ENCODE peak calls at places on chromosomes 5 and 9, in seven cellular contexts. One of them, this sample, is unnamed.
A peak's percentile ranks its signal among the peaks of the same experiment; 100 is the strongest.

GRCh38 chr5:173010547-173011464 is 27.2 kb downstream of the ATP6V0E1 start:
- DNase-seq in left lung: no peak
- DNase-seq in neural crest cell: peak; percentile 24
- DNase-seq in sigmoid colon: peak; percentile 76
- DNase-seq in bronchial epithelial cell: peak; percentile 17
- DNase-seq in CD4-positive, alpha-beta T cell: no peak
- DNase-seq in AG10803: no peak
- DNase-seq in this sample: no peak

GRCh38 chr9:91085499-91086291 is 276.0 kb downstream of the AUH start:
- DNase-seq in left lung: no peak
- DNase-seq in neural crest cell: no peak
- DNase-seq in sigmoid colon: no peak
- DNase-seq in bronchial epithelial cell: no peak
- DNase-seq in CD4-positive, alpha-beta T cell: no peak
- DNase-seq in AG10803: no peak
- DNase-seq in this sample: no peak

GRCh38 chr9:75889977-75890540 is 414 bp upstream of the PCSK5 start:
- DNase-seq in left lung: no peak
- DNase-seq in neural crest cell: peak; percentile 14
- DNase-seq in sigmoid colon: peak; percentile 82
- DNase-seq in bronchial epithelial cell: peak; percentile 64
- DNase-seq in CD4-positive, alpha-beta T cell: peak; percentile 1
- DNase-seq in AG10803: peak; percentile 65
- DNase-seq in this sample: no peak

GRCh38 chr5:2251298-2251697 is 368.6 kb upstream of the IRX4 start:
- DNase-seq in left lung: peak; percentile 54
- DNase-seq in neural crest cell: no peak
- DNase-seq in sigmoid colon: no peak
- DNase-seq in bronchial epithelial cell: no peak
- DNase-seq in CD4-positive, alpha-beta T cell: no peak
- DNase-seq in AG10803: no peak
- DNase-seq in this sample: no peak

GRCh38 chr5:40877371-40877988 is 31.8 kb upstream of the C7 start:
- DNase-seq in left lung: no peak
- DNase-seq in neural crest cell: no peak
- DNase-seq in sigmoid colon: no peak
- DNase-seq in bronchial epithelial cell: peak; percentile 61
- DNase-seq in CD4-positive, alpha-beta T cell: no peak
- DNase-seq in AG10803: no peak
- DNase-seq in this sample: no peak

GRCh38 chr5:150999704-151000452 is 20.5 kb upstream of the GPX3 start:
- DNase-seq in left lung: no peak
- DNase-seq in neural crest cell: no peak
- DNase-seq in sigmoid colon: peak; percentile 85
- DNase-seq in bronchial epithelial cell: peak; percentile 20
- DNase-seq in CD4-positive, alpha-beta T cell: no peak
- DNase-seq in AG10803: no peak
- DNase-seq in this sample: no peak

GRCh38 chr5:76999451-76999850 is 30.8 kb upstream of the AGGF1 start:
- DNase-seq in left lung: no peak
- DNase-seq in neural crest cell: no peak
- DNase-seq in sigmoid colon: no peak
- DNase-seq in bronchial epithelial cell: peak; percentile 89
- DNase-seq in CD4-positive, alpha-beta T cell: no peak
- DNase-seq in AG10803: peak; percentile 67
- DNase-seq in this sample: no peak

GRCh38 chr9:8400378-8400777 is 600.8 kb upstream of the DMAC1 start:
- DNase-seq in left lung: no peak
- DNase-seq in neural crest cell: no peak
- DNase-seq in sigmoid colon: no peak
- DNase-seq in bronchial epithelial cell: no peak
- DNase-seq in CD4-positive, alpha-beta T cell: no peak
- DNase-seq in AG10803: no peak
- DNase-seq in this sample: no peak

GRCh38 chr5:64923151-64923685 is 154.5 kb downstream of the CWC27 start:
- DNase-seq in left lung: no peak
- DNase-seq in neural crest cell: no peak
- DNase-seq in sigmoid colon: no peak
- DNase-seq in bronchial epithelial cell: no peak
- DNase-seq in CD4-positive, alpha-beta T cell: no peak
- DNase-seq in AG10803: peak; percentile 5
- DNase-seq in this sample: no peak

GRCh38 chr9:1200847-1201251 is 150.7 kb downstream of the DMRT2 start:
- DNase-seq in left lung: no peak
- DNase-seq in neural crest cell: no peak
- DNase-seq in sigmoid colon: no peak
- DNase-seq in bronchial epithelial cell: no peak
- DNase-seq in CD4-positive, alpha-beta T cell: no peak
- DNase-seq in AG10803: no peak
- DNase-seq in this sample: no peak

GRCh38 chr5:154860123-154860522 is 1.7 kb downstream of the CNOT8 start:
- DNase-seq in left lung: no peak
- DNase-seq in neural crest cell: no peak
- DNase-seq in sigmoid colon: peak; percentile 73
- DNase-seq in bronchial epithelial cell: peak; percentile 75
- DNase-seq in CD4-positive, alpha-beta T cell: no peak
- DNase-seq in AG10803: peak; percentile 81
- DNase-seq in this sample: no peak

GRCh38 chr9:36325081-36325828 is 67.0 kb upstream of the GNE start:
- DNase-seq in left lung: no peak
- DNase-seq in neural crest cell: no peak
- DNase-seq in sigmoid colon: peak; percentile 70
- DNase-seq in bronchial epithelial cell: no peak
- DNase-seq in CD4-positive, alpha-beta T cell: no peak
- DNase-seq in AG10803: no peak
- DNase-seq in this sample: no peak

GRCh38 chr5:119328753-119329602 is 26.8 kb upstream of the TNFAIP8 start:
- DNase-seq in left lung: no peak
- DNase-seq in neural crest cell: no peak
- DNase-seq in sigmoid colon: no peak
- DNase-seq in bronchial epithelial cell: peak; percentile 44
- DNase-seq in CD4-positive, alpha-beta T cell: peak; percentile 67
- DNase-seq in AG10803: peak; percentile 78
- DNase-seq in this sample: no peak

GRCh38 chr9:131310833-131311554 is 21.5 kb downstream of the PLPP7 start:
- DNase-seq in left lung: no peak
- DNase-seq in neural crest cell: no peak
- DNase-seq in sigmoid colon: no peak
- DNase-seq in bronchial epithelial cell: no peak
- DNase-seq in CD4-positive, alpha-beta T cell: peak; percentile 36
- DNase-seq in AG10803: no peak
- DNase-seq in this sample: no peak

GRCh38 chr5:1877434-1878049 is 5.2 kb downstream of the IRX4 start:
- DNase-seq in left lung: no peak
- DNase-seq in neural crest cell: no peak
- DNase-seq in sigmoid colon: no peak
- DNase-seq in bronchial epithelial cell: no peak
- DNase-seq in CD4-positive, alpha-beta T cell: no peak
- DNase-seq in AG10803: no peak
- DNase-seq in this sample: no peak

GRCh38 chr9:93679536-93680444 is 103.4 kb downstream of the PHF2 start:
- DNase-seq in left lung: peak; percentile 69
- DNase-seq in neural crest cell: peak; percentile 1
- DNase-seq in sigmoid colon: peak; percentile 60
- DNase-seq in bronchial epithelial cell: no peak
- DNase-seq in CD4-positive, alpha-beta T cell: no peak
- DNase-seq in AG10803: no peak
- DNase-seq in this sample: peak; percentile 4

GRCh38 chr9:93678199-93679019 is 102.0 kb downstream of the PHF2 start:
- DNase-seq in left lung: peak; percentile 69
- DNase-seq in neural crest cell: no peak
- DNase-seq in sigmoid colon: peak; percentile 55
- DNase-seq in bronchial epithelial cell: no peak
- DNase-seq in CD4-positive, alpha-beta T cell: no peak
- DNase-seq in AG10803: no peak
- DNase-seq in this sample: peak; percentile 11

GRCh38 chr9:93681316-93682154 is 105.2 kb downstream of the PHF2 start:
- DNase-seq in left lung: peak; percentile 59
- DNase-seq in neural crest cell: peak; percentile 1
- DNase-seq in sigmoid colon: peak; percentile 46
- DNase-seq in bronchial epithelial cell: no peak
- DNase-seq in CD4-positive, alpha-beta T cell: no peak
- DNase-seq in AG10803: no peak
- DNase-seq in this sample: no peak

GRCh38 chr9:93682155-93682968 is 106.0 kb downstream of the PHF2 start:
- DNase-seq in left lung: peak; percentile 85
- DNase-seq in neural crest cell: peak; percentile 77
- DNase-seq in sigmoid colon: peak; percentile 75
- DNase-seq in bronchial epithelial cell: peak; percentile 28
- DNase-seq in CD4-positive, alpha-beta T cell: peak; percentile 51
- DNase-seq in AG10803: peak; percentile 48
- DNase-seq in this sample: peak; percentile 48

DNA sequence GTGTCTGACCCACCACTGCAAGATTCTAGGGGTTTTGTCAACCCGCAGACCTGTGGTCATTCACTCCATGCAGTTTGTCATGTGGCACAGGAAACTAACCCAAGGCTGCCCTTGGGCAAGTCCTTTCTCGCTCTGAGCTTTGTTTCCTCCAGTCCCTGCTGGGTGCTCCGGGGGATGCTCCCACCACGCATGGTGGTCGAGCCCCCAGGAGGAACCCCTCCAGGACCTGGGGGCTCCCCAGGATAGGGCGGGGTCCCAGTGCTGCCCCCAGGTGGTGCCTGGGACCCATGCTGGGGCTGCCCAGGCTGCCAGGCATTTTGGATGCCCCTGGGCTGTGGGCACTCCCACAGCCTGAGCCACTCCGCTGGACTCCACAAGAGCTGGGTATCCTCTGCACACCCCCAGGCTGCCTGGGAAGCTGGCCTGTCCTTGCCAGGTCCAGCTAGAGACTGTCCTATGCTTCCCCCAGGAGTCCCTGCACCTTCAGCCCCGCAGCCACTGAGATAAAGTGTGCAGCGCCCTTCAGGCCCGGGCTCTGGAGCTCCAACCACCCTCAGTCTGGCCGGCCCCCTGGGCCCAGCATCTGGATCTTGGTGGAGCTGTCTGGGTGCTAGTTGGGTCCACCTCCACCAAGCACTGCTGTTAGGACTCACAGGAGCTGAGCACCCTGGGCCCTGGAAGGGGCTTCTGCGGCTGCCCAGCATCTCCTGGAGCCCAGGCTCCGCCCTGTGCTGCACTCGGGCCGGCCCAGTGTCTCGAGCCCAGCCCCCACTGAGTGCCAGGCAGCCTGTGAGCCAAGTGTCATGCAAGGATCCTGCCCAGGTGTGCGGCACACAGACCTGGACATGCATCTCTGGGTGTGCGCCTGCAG is 104.3 kb downstream of the PHF2 start:
- DNase-seq in left lung: peak; percentile 70
- DNase-seq in neural crest cell: peak; percentile 1
- DNase-seq in sigmoid colon: peak; percentile 54
- DNase-seq in bronchial epithelial cell: no peak
- DNase-seq in CD4-positive, alpha-beta T cell: no peak
- DNase-seq in AG10803: no peak
- DNase-seq in this sample: peak; percentile 13
- TF ChIP-seq CTCF in left lung: no peak
- TF ChIP-seq CTCF in neural crest cell: no peak
- TF ChIP-seq CTCF in sigmoid colon: no peak
- TF ChIP-seq CTCF in bronchial epithelial cell: peak; percentile 13
- TF ChIP-seq CTCF in CD4-positive, alpha-beta T cell: no peak
- TF ChIP-seq CTCF in AG10803: no peak
- TF ChIP-seq CTCF in this sample: no peak

GRCh38 chr5:140827704-140828401 is at the start of gene PCDHA6:
- DNase-seq in left lung: no peak
- DNase-seq in neural crest cell: no peak
- DNase-seq in sigmoid colon: no peak
- DNase-seq in bronchial epithelial cell: peak; percentile 5
- DNase-seq in CD4-positive, alpha-beta T cell: no peak
- DNase-seq in AG10803: no peak
- DNase-seq in this sample: no peak
- TF ChIP-seq CTCF in left lung: no peak
- TF ChIP-seq CTCF in neural crest cell: peak; percentile 69
- TF ChIP-seq CTCF in sigmoid colon: no peak
- TF ChIP-seq CTCF in bronchial epithelial cell: no peak
- TF ChIP-seq CTCF in CD4-positive, alpha-beta T cell: no peak
- TF ChIP-seq CTCF in AG10803: peak; percentile 15
- TF ChIP-seq CTCF in this sample: no peak

GRCh38 chr9:34665381-34666250 is 3.2 kb upstream of the CCL27 start:
- DNase-seq in left lung: peak; percentile 98
- DNase-seq in neural crest cell: peak; percentile 82
- DNase-seq in sigmoid colon: peak; percentile 99
- DNase-seq in bronchial epithelial cell: peak; percentile 86
- DNase-seq in CD4-positive, alpha-beta T cell: peak; percentile 82
- DNase-seq in AG10803: peak; percentile 93
- DNase-seq in this sample: peak; percentile 75
- TF ChIP-seq CTCF in left lung: no peak
- TF ChIP-seq CTCF in neural crest cell: no peak
- TF ChIP-seq CTCF in sigmoid colon: no peak
- TF ChIP-seq CTCF in bronchial epithelial cell: no peak
- TF ChIP-seq CTCF in CD4-positive, alpha-beta T cell: no peak
- TF ChIP-seq CTCF in AG10803: no peak
- TF ChIP-seq CTCF in this sample: no peak

GRCh38 chr5:140178082-140178410 is 3.1 kb downstream of the CYSTM1 start:
- DNase-seq in left lung: no peak
- DNase-seq in neural crest cell: no peak
- DNase-seq in sigmoid colon: no peak
- DNase-seq in bronchial epithelial cell: no peak
- DNase-seq in CD4-positive, alpha-beta T cell: no peak
- DNase-seq in AG10803: no peak
- DNase-seq in this sample: no peak

GRCh38 chr5:140174014-140174413 is 974 bp upstream of the CYSTM1 start:
- DNase-seq in left lung: no peak
- DNase-seq in neural crest cell: no peak
- DNase-seq in sigmoid colon: no peak
- DNase-seq in bronchial epithelial cell: no peak
- DNase-seq in CD4-positive, alpha-beta T cell: no peak
- DNase-seq in AG10803: no peak
- DNase-seq in this sample: no peak

GRCh38 chr5:140176028-140176382 is 1.0 kb downstream of the CYSTM1 start:
- DNase-seq in left lung: no peak
- DNase-seq in neural crest cell: no peak
- DNase-seq in sigmoid colon: no peak
- DNase-seq in bronchial epithelial cell: no peak
- DNase-seq in CD4-positive, alpha-beta T cell: no peak
- DNase-seq in AG10803: no peak
- DNase-seq in this sample: no peak

GRCh38 chr5:140174472-140175366 is at the start of gene CYSTM1:
- DNase-seq in left lung: peak; percentile 99
- DNase-seq in neural crest cell: peak; percentile 90
- DNase-seq in sigmoid colon: peak; percentile 99
- DNase-seq in bronchial epithelial cell: peak; percentile 89
- DNase-seq in CD4-positive, alpha-beta T cell: peak; percentile 94
- DNase-seq in AG10803: peak; percentile 89
- DNase-seq in this sample: peak; percentile 96

DNA sequence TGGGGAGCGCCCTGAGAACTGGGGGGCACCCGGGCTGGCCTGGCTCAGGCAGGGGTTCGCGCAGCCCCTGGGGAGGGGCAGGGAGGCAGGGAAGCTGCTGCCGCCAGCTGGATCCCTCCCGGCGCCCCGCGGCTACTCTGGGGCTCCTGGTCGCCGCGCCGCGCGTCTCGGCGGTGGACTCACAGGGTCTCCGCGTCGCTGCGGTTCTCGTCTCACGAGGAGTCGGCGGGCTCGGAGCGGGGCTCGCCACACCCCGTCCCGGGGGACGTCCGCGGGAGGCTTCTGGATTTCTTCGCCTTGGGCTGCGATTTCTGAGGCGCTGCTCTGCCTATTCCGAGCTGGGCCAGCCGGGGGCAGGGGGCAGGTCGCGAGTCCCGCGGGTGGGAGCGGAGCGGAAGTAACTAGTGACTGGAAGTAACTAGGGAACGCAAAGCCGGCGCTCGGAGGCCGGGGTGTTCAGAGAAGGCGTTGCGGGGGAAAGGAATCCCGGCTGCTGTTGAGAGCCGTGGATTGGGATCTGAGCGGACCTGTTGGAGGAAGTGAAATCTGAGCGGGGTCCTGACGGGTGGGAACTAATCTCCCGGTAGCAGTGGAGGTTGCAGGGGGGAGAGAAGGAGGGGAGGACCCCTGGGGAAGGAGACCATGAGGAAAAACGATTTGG is 509 bp downstream of the CYSTM1 start:
- DNase-seq in left lung: peak; percentile 95
- DNase-seq in neural crest cell: peak; percentile 59
- DNase-seq in sigmoid colon: peak; percentile 93
- DNase-seq in bronchial epithelial cell: peak; percentile 30
- DNase-seq in CD4-positive, alpha-beta T cell: peak; percentile 40
- DNase-seq in AG10803: peak; percentile 75
- DNase-seq in this sample: peak; percentile 70
- TF ChIP-seq CTCF in left lung: peak; percentile 18
- TF ChIP-seq CTCF in neural crest cell: peak; percentile 29
- TF ChIP-seq CTCF in sigmoid colon: no peak
- TF ChIP-seq CTCF in bronchial epithelial cell: no peak
- TF ChIP-seq CTCF in CD4-positive, alpha-beta T cell: no peak
- TF ChIP-seq CTCF in AG10803: peak; percentile 35
- TF ChIP-seq CTCF in this sample: no peak